ENCODE peak calls at places on chromosomes 4 and X, in eight cellular contexts. Q, R, E, K, T, S, C and H are unnamed samples.

GRCh38 chr4:122633211-122633610 is 12.3 kb upstream of the IL21 start:
- DNase-seq in R (no peak), Q (no peak), E (no peak), K (no peak), T (no peak), S (no peak), C (no peak), H (peak; percentile 55)

GRCh38 chrX:13125188-13125587 is 80.8 kb upstream of the FAM9C start:
- DNase-seq in E (no peak), T (no peak), R (no peak), C (no peak), S (no peak), K (no peak), Q (no peak), H (no peak)

GRCh38 chrX:119696251-119696890 is 3.4 kb upstream of the SEPTIN6 start:
- DNase-seq in K (no peak), R (no peak), C (no peak), E (no peak), T (no peak), S (no peak), Q (no peak), H (no peak)

GRCh38 chr4:177041356-177041755 is 248.6 kb upstream of the VEGFC start:
- DNase-seq in R (no peak), E (no peak), S (no peak), C (no peak), K (no peak), T (no peak), Q (no peak), H (peak; percentile 46)

GRCh38 chr4:3287972-3288570 is 4.8 kb upstream of the RGS12 start:
- DNase-seq in T (no peak), K (no peak), E (no peak), Q (no peak), C (no peak), R (no peak), S (no peak), H (no peak)

GRCh38 chr4:109319684-109320083 is 17.2 kb upstream of the COL25A1 start:
- DNase-seq in Q (no peak), R (no peak), T (no peak), K (no peak), S (no peak), C (no peak), E (no peak), H (no peak)

GRCh38 chrX:44093431-44093830 is 120.2 kb upstream of the NDP start:
- DNase-seq in E (no peak), T (no peak), K (no peak), C (no peak), S (no peak), Q (no peak), R (no peak), H (no peak)

GRCh38 chrX:24002792-24003191 is 24.2 kb downstream of the KLHL15 start:
- DNase-seq in Q (no peak), E (no peak), R (no peak), S (no peak), C (no peak), K (no peak), T (no peak), H (no peak)

GRCh38 chr4:122224348-122224747 is 72.2 kb downstream of the BLTP1 start:
- DNase-seq in K (no peak), Q (peak; percentile 3), E (peak; percentile 22), C (peak; percentile 12), T (peak; percentile 9), R (no peak), S (peak; percentile 0), H (peak; percentile 5)

GRCh38 chr4:11079171-11079570 is 349.5 kb downstream of the HS3ST1 start:
- DNase-seq in R (no peak), K (no peak), S (peak; percentile 10), Q (no peak), E (no peak), T (no peak), C (peak; percentile 20), H (no peak)

GRCh38 chrX:17826609-17827496 is 34.2 kb downstream of the RAI2 start:
- DNase-seq in T (no peak), R (no peak), Q (no peak), K (no peak), C (no peak), E (no peak), S (no peak), H (no peak)

GRCh38 chrX:17817242-17817641 is 43.9 kb downstream of the RAI2 start:
- DNase-seq in R (no peak), E (no peak), C (no peak), T (no peak), K (no peak), S (no peak), Q (no peak), H (no peak)

GRCh38 chrX:17824980-17825379 is 36.1 kb downstream of the RAI2 start:
- DNase-seq in R (no peak), E (no peak), S (no peak), K (no peak), T (no peak), Q (no peak), C (no peak), H (no peak)

GRCh38 chrX:17818729-17819128 is 42.4 kb downstream of the RAI2 start:
- DNase-seq in R (no peak), S (no peak), E (no peak), K (no peak), T (no peak), Q (no peak), C (no peak), H (no peak)

GRCh38 chrX:17822351-17822750 is 38.7 kb downstream of the RAI2 start:
- DNase-seq in C (no peak), R (no peak), K (no peak), E (no peak), S (no peak), Q (no peak), T (no peak), H (peak; percentile 3)
- TF ChIP-seq CTCF in C (no peak), R (no peak), K (no peak), E (no peak), S (no peak), Q (no peak), T (no peak), H (no peak)

GRCh38 chr4:48127882-48128394 is 6.1 kb downstream of the TXK start:
- DNase-seq in Q (peak; percentile 76), S (peak; percentile 93), R (peak; percentile 48), E (peak; percentile 94), K (peak; percentile 67), T (peak; percentile 94), C (peak; percentile 88), H (peak; percentile 98)

GRCh38 chr4:48133668-48134444 is at the start of gene TXK:
- DNase-seq in Q (no peak), C (peak; percentile 18), S (no peak), E (peak; percentile 13), T (no peak), R (no peak), K (no peak), H (peak; percentile 4)

GRCh38 chr4:48129307-48130014 is 4.6 kb downstream of the TXK start:
- DNase-seq in T (no peak), K (no peak), S (no peak), E (no peak), C (peak; percentile 13), Q (no peak), R (no peak), H (no peak)

GRCh38 chr4:48130100-48130499 is 4.0 kb downstream of the TXK start:
- DNase-seq in E (no peak), Q (no peak), S (no peak), K (no peak), C (peak; percentile 7), R (no peak), T (no peak), H (no peak)

GRCh38 chr4:48131736-48132135 is 2.3 kb downstream of the TXK start:
- DNase-seq in S (no peak), E (no peak), T (no peak), Q (no peak), R (no peak), C (no peak), K (no peak), H (no peak)
- H3K4me3 ChIP-seq in S (no peak overlapping the region), E (no peak overlapping the region), T (no peak overlapping the region), Q (no peak overlapping the region), R (no peak overlapping the region), C (no peak overlapping the region), K (no peak overlapping the region), H (no peak overlapping the region)

DNA sequence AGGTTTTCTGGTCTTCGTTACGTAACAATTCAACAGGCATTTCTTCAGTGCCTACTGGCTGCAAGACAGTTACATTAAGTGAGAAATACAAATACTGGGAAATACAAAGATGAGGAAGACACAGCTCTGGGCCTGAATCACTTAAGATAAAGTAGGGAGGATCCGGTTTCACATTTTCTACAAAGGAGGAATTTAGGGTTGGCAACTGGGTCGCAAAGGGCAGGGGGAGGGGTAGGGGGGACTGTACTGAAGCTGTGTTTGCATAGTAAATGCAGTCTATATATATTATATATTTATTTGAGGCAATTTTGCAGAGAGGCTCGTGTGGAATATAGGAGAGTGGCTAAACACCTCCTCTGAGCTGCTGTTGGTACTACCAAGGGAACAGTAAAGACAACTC is 107.4 kb downstream of the MAML3 start:
- DNase-seq in Q (no peak), S (no peak), K (no peak), E (no peak), R (no peak), C (no peak), T (no peak), H (no peak)
- TF ChIP-seq CTCF in Q (no peak), S (no peak), K (no peak), E (no peak), R (no peak), C (no peak), T (no peak), H (no peak)

DNA sequence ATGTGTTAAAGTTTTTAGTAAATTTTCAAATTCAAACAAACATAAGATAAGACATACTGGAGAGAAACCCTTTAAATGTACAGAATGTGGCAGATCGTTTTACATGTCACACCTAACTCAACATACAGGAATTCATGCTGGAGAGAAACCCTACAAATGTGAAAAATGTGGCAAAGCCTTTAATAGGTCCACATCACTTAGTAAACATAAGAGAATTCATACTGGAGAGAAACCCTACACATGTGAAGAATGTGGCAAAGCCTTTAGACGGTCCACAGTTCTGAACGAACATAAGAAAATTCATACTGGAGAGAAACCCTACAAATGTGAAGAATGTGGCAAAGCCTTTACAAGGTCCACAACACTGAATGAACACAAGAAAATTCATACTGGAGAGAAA is 32.8 kb downstream of the ZNF595 start:
- DNase-seq in Q (no peak), K (no peak), S (no peak), T (no peak), C (no peak), E (no peak), R (no peak), H (no peak)
- H3K4me3 ChIP-seq in Q (no peak overlapping the region), K (no peak overlapping the region), S (no peak overlapping the region), T (no peak overlapping the region), C (no peak overlapping the region), E (no peak overlapping the region), R (no peak overlapping the region), H (no peak overlapping the region)